ENCODE peak calls at places on chromosomes 2 and 18, in seven cellular contexts. One of them, this sample, is unnamed.
A peak's percentile ranks its signal among the peaks of the same experiment; 100 is the strongest.

GRCh38 chr18:34258176-34258575 is 33.5 kb upstream of the NOL4 start:
- DNase-seq in H9: no peak
- DNase-seq in heart right ventricle: no peak
- DNase-seq in effector memory CD4-positive, alpha-beta T cell: no peak
- DNase-seq in pancreas: no peak
- DNase-seq in esophagus squamous epithelium: no peak
- DNase-seq in cardiac muscle cell: no peak
- DNase-seq in this sample: no peak

GRCh38 chr18:926946-927345 is 22.3 kb downstream of the ADCYAP1 start:
- DNase-seq in H9: no peak
- DNase-seq in heart right ventricle: no peak
- DNase-seq in effector memory CD4-positive, alpha-beta T cell: no peak
- DNase-seq in pancreas: no peak
- DNase-seq in esophagus squamous epithelium: no peak
- DNase-seq in cardiac muscle cell: no peak
- DNase-seq in this sample: no peak

GRCh38 chr2:207624170-207625013 is 802 bp downstream of the METTL21A start:
- DNase-seq in H9: peak; percentile 61
- DNase-seq in heart right ventricle: peak; percentile 76
- DNase-seq in effector memory CD4-positive, alpha-beta T cell: peak; percentile 36
- DNase-seq in pancreas: peak; percentile 58
- DNase-seq in esophagus squamous epithelium: no peak
- DNase-seq in cardiac muscle cell: peak; percentile 82
- DNase-seq in this sample: peak; percentile 54

GRCh38 chr2:161122772-161123530 is 37.3 kb upstream of the TANK start:
- DNase-seq in H9: no peak
- DNase-seq in heart right ventricle: no peak
- DNase-seq in effector memory CD4-positive, alpha-beta T cell: no peak
- DNase-seq in pancreas: peak; percentile 53
- DNase-seq in esophagus squamous epithelium: no peak
- DNase-seq in cardiac muscle cell: peak; percentile 92
- DNase-seq in this sample: no peak

GRCh38 chr2:104595576-104595975 is 258.3 kb upstream of the POU3F3 start:
- DNase-seq in H9: no peak
- DNase-seq in heart right ventricle: no peak
- DNase-seq in effector memory CD4-positive, alpha-beta T cell: no peak
- DNase-seq in pancreas: no peak
- DNase-seq in esophagus squamous epithelium: no peak
- DNase-seq in cardiac muscle cell: no peak
- DNase-seq in this sample: no peak

GRCh38 chr2:223815884-223816570 is 21.4 kb downstream of the AP1S3 start:
- DNase-seq in H9: no peak
- DNase-seq in heart right ventricle: no peak
- DNase-seq in effector memory CD4-positive, alpha-beta T cell: no peak
- DNase-seq in pancreas: no peak
- DNase-seq in esophagus squamous epithelium: no peak
- DNase-seq in cardiac muscle cell: peak; percentile 31
- DNase-seq in this sample: no peak

GRCh38 chr2:230777681-230778080 is 65.0 kb downstream of the CAB39 start:
- DNase-seq in H9: no peak
- DNase-seq in heart right ventricle: no peak
- DNase-seq in effector memory CD4-positive, alpha-beta T cell: no peak
- DNase-seq in pancreas: no peak
- DNase-seq in esophagus squamous epithelium: no peak
- DNase-seq in cardiac muscle cell: peak; percentile 36
- DNase-seq in this sample: no peak

GRCh38 chr2:198775737-198776136 is 682.0 kb downstream of the SATB2 start:
- DNase-seq in H9: no peak
- DNase-seq in heart right ventricle: no peak
- DNase-seq in effector memory CD4-positive, alpha-beta T cell: no peak
- DNase-seq in pancreas: no peak
- DNase-seq in esophagus squamous epithelium: no peak
- DNase-seq in cardiac muscle cell: no peak
- DNase-seq in this sample: no peak

GRCh38 chr2:20496942-20497341 is 50.1 kb downstream of the RHOB start:
- DNase-seq in H9: no peak
- DNase-seq in heart right ventricle: no peak
- DNase-seq in effector memory CD4-positive, alpha-beta T cell: no peak
- DNase-seq in pancreas: no peak
- DNase-seq in esophagus squamous epithelium: no peak
- DNase-seq in cardiac muscle cell: no peak
- DNase-seq in this sample: no peak

GRCh38 chr18:63088262-63088661 is 231.3 kb downstream of the BCL2 start:
- DNase-seq in H9: peak; percentile 53
- DNase-seq in heart right ventricle: no peak
- DNase-seq in effector memory CD4-positive, alpha-beta T cell: no peak
- DNase-seq in pancreas: no peak
- DNase-seq in esophagus squamous epithelium: no peak
- DNase-seq in cardiac muscle cell: no peak
- DNase-seq in this sample: no peak

GRCh38 chr2:216083464-216084279 is 2.0 kb downstream of the TMEM169 start:
- DNase-seq in H9: peak; percentile 50
- DNase-seq in heart right ventricle: no peak
- DNase-seq in effector memory CD4-positive, alpha-beta T cell: no peak
- DNase-seq in pancreas: no peak
- DNase-seq in esophagus squamous epithelium: no peak
- DNase-seq in cardiac muscle cell: peak; percentile 78
- DNase-seq in this sample: no peak

GRCh38 chr2:624096-624495 is 53.1 kb downstream of the TMEM18 start:
- DNase-seq in H9: no peak
- DNase-seq in heart right ventricle: no peak
- DNase-seq in effector memory CD4-positive, alpha-beta T cell: no peak
- DNase-seq in pancreas: no peak
- DNase-seq in esophagus squamous epithelium: no peak
- DNase-seq in cardiac muscle cell: no peak
- DNase-seq in this sample: peak; percentile 13

GRCh38 chr18:31610841-31611240 is 19.2 kb downstream of the TTR start:
- DNase-seq in H9: peak; percentile 88
- DNase-seq in heart right ventricle: no peak
- DNase-seq in effector memory CD4-positive, alpha-beta T cell: no peak
- DNase-seq in pancreas: peak; percentile 29
- DNase-seq in esophagus squamous epithelium: no peak
- DNase-seq in cardiac muscle cell: peak; percentile 20
- DNase-seq in this sample: no peak

GRCh38 chr2:172865422-172865821 is 129.8 kb downstream of the RAPGEF4 start:
- DNase-seq in H9: peak; percentile 40
- DNase-seq in heart right ventricle: no peak
- DNase-seq in effector memory CD4-positive, alpha-beta T cell: no peak
- DNase-seq in pancreas: no peak
- DNase-seq in esophagus squamous epithelium: no peak
- DNase-seq in cardiac muscle cell: no peak
- DNase-seq in this sample: no peak

GRCh38 chr18:73479472-73479871 is 611.7 kb upstream of the NETO1 start:
- DNase-seq in H9: no peak
- DNase-seq in heart right ventricle: no peak
- DNase-seq in effector memory CD4-positive, alpha-beta T cell: no peak
- DNase-seq in pancreas: no peak
- DNase-seq in esophagus squamous epithelium: no peak
- DNase-seq in cardiac muscle cell: no peak
- DNase-seq in this sample: no peak

GRCh38 chr2:5926896-5927512 is 234.8 kb downstream of the SOX11 start:
- DNase-seq in H9: no peak
- DNase-seq in heart right ventricle: no peak
- DNase-seq in effector memory CD4-positive, alpha-beta T cell: no peak
- DNase-seq in pancreas: no peak
- DNase-seq in esophagus squamous epithelium: no peak
- DNase-seq in cardiac muscle cell: no peak
- DNase-seq in this sample: no peak

GRCh38 chr2:189253841-189254240 is 74.3 kb upstream of the COL5A2 start:
- DNase-seq in H9: no peak
- DNase-seq in heart right ventricle: no peak
- DNase-seq in effector memory CD4-positive, alpha-beta T cell: no peak
- DNase-seq in pancreas: no peak
- DNase-seq in esophagus squamous epithelium: no peak
- DNase-seq in cardiac muscle cell: no peak
- DNase-seq in this sample: no peak

GRCh38 chr2:94759211-94759610 is 112.0 kb upstream of the TEKT4 start:
- DNase-seq in H9: no peak
- DNase-seq in heart right ventricle: no peak
- DNase-seq in effector memory CD4-positive, alpha-beta T cell: no peak
- DNase-seq in pancreas: no peak
- DNase-seq in esophagus squamous epithelium: no peak
- DNase-seq in cardiac muscle cell: no peak
- DNase-seq in this sample: no peak
- H3K9me3 ChIP-seq in H9: peaks cover 93% of the 10 kb centered on the region
- H3K9me3 ChIP-seq in heart right ventricle: no peaks in the 10 kb centered on the region
- H3K9me3 ChIP-seq in effector memory CD4-positive, alpha-beta T cell: no peaks in the 10 kb centered on the region
- H3K9me3 ChIP-seq in pancreas: no peaks in the 10 kb centered on the region
- H3K9me3 ChIP-seq in esophagus squamous epithelium: no peaks in the 10 kb centered on the region
- H3K9me3 ChIP-seq in cardiac muscle cell: no peaks in the 10 kb centered on the region
- H3K9me3 ChIP-seq in this sample: no peaks in the 10 kb centered on the region

DNA sequence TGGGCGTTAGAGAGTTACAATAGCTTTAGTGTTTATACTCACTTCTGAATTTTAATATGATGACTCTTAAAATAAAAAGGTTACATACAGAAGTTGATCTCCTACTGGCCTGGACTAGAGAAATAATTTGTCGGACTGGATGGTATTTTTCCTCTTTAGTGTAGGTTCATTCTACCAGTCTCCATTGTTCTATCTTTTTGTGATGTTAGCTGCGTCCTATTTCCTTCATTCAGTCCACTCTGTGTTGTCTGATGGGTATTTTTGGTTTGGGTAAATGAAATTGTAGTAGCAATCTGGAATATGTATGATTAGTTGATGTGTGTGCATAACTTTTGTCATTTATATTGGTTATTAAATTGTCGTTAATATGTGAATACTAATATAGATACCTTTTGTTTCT is 5.3 kb downstream of the DDX1 start:
- DNase-seq in H9: no peak
- DNase-seq in heart right ventricle: no peak
- DNase-seq in effector memory CD4-positive, alpha-beta T cell: no peak
- DNase-seq in pancreas: no peak
- DNase-seq in esophagus squamous epithelium: no peak
- DNase-seq in cardiac muscle cell: no peak
- DNase-seq in this sample: no peak
- H3K4me1 ChIP-seq in H9: no peaks in the 10 kb centered on the region
- H3K4me1 ChIP-seq in heart right ventricle: peaks cover 24% of the 10 kb centered on the region
- H3K4me1 ChIP-seq in effector memory CD4-positive, alpha-beta T cell: peaks cover 11% of the 10 kb centered on the region
- H3K4me1 ChIP-seq in pancreas: peaks cover 7% of the 10 kb centered on the region
- H3K4me1 ChIP-seq in esophagus squamous epithelium: peaks cover 26% of the 10 kb centered on the region
- H3K4me1 ChIP-seq in cardiac muscle cell: peaks cover 18% of the 10 kb centered on the region
- H3K4me1 ChIP-seq in this sample: no peaks in the 10 kb centered on the region

DNA sequence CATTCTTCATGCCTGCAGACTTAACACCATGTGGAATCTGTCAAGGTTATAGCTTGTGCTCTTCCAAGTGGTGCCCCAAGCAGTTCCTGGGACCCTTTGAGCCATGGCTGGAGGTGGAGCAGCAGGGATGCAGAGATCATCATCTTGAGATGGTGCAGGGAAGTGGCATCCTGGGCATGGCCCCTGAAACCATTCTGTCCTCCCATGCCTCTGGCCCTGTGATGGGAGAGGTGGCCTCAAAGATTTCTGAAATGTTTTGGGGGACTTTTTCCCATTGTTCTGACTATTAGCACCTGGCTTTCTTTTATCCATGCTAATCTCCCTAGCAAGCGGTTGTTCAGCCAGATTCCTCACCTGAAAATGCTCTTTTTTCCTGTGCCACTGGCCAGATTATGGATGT is 10.3 kb upstream of the TMEM37 start:
- DNase-seq in H9: peak; percentile 10
- DNase-seq in heart right ventricle: no peak
- DNase-seq in effector memory CD4-positive, alpha-beta T cell: no peak
- DNase-seq in pancreas: no peak
- DNase-seq in esophagus squamous epithelium: no peak
- DNase-seq in cardiac muscle cell: no peak
- DNase-seq in this sample: no peak
- H3K9me3 ChIP-seq in H9: no peaks in the 10 kb centered on the region
- H3K9me3 ChIP-seq in heart right ventricle: no peaks in the 10 kb centered on the region
- H3K9me3 ChIP-seq in effector memory CD4-positive, alpha-beta T cell: no peaks in the 10 kb centered on the region
- H3K9me3 ChIP-seq in pancreas: no peaks in the 10 kb centered on the region
- H3K9me3 ChIP-seq in esophagus squamous epithelium: peaks cover 4% of the 10 kb centered on the region
- H3K9me3 ChIP-seq in cardiac muscle cell: no peaks in the 10 kb centered on the region
- H3K9me3 ChIP-seq in this sample: no peaks in the 10 kb centered on the region

GRCh38 chr2:168716839-168717238 is 85.6 kb upstream of the NOSTRIN start:
- DNase-seq in H9: no peak
- DNase-seq in heart right ventricle: no peak
- DNase-seq in effector memory CD4-positive, alpha-beta T cell: no peak
- DNase-seq in pancreas: no peak
- DNase-seq in esophagus squamous epithelium: no peak
- DNase-seq in cardiac muscle cell: no peak
- DNase-seq in this sample: no peak
- H3K4me1 ChIP-seq in H9: no peaks in the 10 kb centered on the region
- H3K4me1 ChIP-seq in heart right ventricle: peaks cover under 1% of the 10 kb centered on the region
- H3K4me1 ChIP-seq in effector memory CD4-positive, alpha-beta T cell: no peaks in the 10 kb centered on the region
- H3K4me1 ChIP-seq in pancreas: no peaks in the 10 kb centered on the region
- H3K4me1 ChIP-seq in esophagus squamous epithelium: peaks cover 26% of the 10 kb centered on the region
- H3K4me1 ChIP-seq in cardiac muscle cell: no peaks in the 10 kb centered on the region
- H3K4me1 ChIP-seq in this sample: peaks cover 12% of the 10 kb centered on the region

DNA sequence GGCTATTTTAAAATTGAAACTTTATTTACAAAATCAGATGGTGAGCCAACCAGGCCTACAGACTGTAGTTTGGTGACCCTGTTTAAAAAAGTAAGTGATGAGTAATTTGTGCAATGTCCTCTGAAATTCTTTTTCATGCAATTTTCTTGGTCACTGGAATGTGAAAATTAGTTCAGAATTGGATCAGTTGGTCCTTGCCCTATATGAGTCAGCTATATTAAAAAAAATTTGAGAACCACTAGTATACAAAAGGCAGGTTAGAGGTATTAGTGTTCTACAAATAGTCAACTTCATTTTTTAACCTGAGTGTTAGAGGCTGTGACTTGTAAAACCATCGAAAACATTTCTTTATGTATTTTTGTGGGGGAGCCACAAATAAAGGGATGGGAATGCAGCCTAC is 91.1 kb upstream of the NXPH2 start:
- DNase-seq in H9: no peak
- DNase-seq in heart right ventricle: no peak
- DNase-seq in effector memory CD4-positive, alpha-beta T cell: no peak
- DNase-seq in pancreas: no peak
- DNase-seq in esophagus squamous epithelium: no peak
- DNase-seq in cardiac muscle cell: no peak
- DNase-seq in this sample: no peak
- H3K9me3 ChIP-seq in H9: no peaks in the 10 kb centered on the region
- H3K9me3 ChIP-seq in heart right ventricle: no peaks in the 10 kb centered on the region
- H3K9me3 ChIP-seq in effector memory CD4-positive, alpha-beta T cell: no peaks in the 10 kb centered on the region
- H3K9me3 ChIP-seq in pancreas: no peaks in the 10 kb centered on the region
- H3K9me3 ChIP-seq in esophagus squamous epithelium: no peaks in the 10 kb centered on the region
- H3K9me3 ChIP-seq in cardiac muscle cell: no peaks in the 10 kb centered on the region
- H3K9me3 ChIP-seq in this sample: no peaks in the 10 kb centered on the region

GRCh38 chr2:46161329-46161728 is 135.9 kb upstream of the EPAS1 start:
- DNase-seq in H9: no peak
- DNase-seq in heart right ventricle: no peak
- DNase-seq in effector memory CD4-positive, alpha-beta T cell: no peak
- DNase-seq in pancreas: no peak
- DNase-seq in esophagus squamous epithelium: no peak
- DNase-seq in cardiac muscle cell: no peak
- DNase-seq in this sample: no peak
- H3K4me1 ChIP-seq in H9: no peaks in the 10 kb centered on the region
- H3K4me1 ChIP-seq in heart right ventricle: peaks cover 59% of the 10 kb centered on the region
- H3K4me1 ChIP-seq in effector memory CD4-positive, alpha-beta T cell: no peaks in the 10 kb centered on the region
- H3K4me1 ChIP-seq in pancreas: no peaks in the 10 kb centered on the region
- H3K4me1 ChIP-seq in esophagus squamous epithelium: peaks cover 64% of the 10 kb centered on the region
- H3K4me1 ChIP-seq in cardiac muscle cell: peaks cover 11% of the 10 kb centered on the region
- H3K4me1 ChIP-seq in this sample: no peaks in the 10 kb centered on the region

DNA sequence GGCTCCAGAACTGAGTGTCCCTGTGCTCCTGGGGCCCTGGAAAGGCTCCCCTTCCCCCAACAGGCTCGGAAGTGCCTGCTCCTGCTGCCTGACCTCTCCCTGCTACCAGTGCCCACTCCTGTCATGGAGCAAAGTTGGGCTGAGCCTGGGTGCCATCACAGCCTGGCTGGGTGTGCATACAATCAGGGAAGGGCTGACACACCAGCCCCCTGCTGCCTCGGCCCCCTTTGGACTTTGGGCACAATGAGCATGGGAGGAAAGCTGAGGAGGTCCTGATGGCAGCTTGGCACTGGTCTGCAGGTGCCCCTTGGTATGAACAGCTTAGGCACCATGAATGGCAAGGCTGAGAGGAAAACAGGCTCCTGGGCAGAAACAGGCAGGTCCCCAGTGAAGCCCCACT is 405.0 kb downstream of the PID1 start:
- DNase-seq in H9: no peak
- DNase-seq in heart right ventricle: no peak
- DNase-seq in effector memory CD4-positive, alpha-beta T cell: no peak
- DNase-seq in pancreas: no peak
- DNase-seq in esophagus squamous epithelium: no peak
- DNase-seq in cardiac muscle cell: no peak
- DNase-seq in this sample: no peak
- H3K9me3 ChIP-seq in H9: no peaks in the 10 kb centered on the region
- H3K9me3 ChIP-seq in heart right ventricle: no peaks in the 10 kb centered on the region
- H3K9me3 ChIP-seq in effector memory CD4-positive, alpha-beta T cell: no peaks in the 10 kb centered on the region
- H3K9me3 ChIP-seq in pancreas: no peaks in the 10 kb centered on the region
- H3K9me3 ChIP-seq in esophagus squamous epithelium: no peaks in the 10 kb centered on the region
- H3K9me3 ChIP-seq in cardiac muscle cell: no peaks in the 10 kb centered on the region
- H3K9me3 ChIP-seq in this sample: no peaks in the 10 kb centered on the region

This sample was measured in naive thymus-derived CD4-positive, alpha-beta T cell.